ENCODE peak calls at places on chromosomes 2 and 18, in six cellular contexts. J is posterior cingulate gyrus, U is adipocyte, R is NCI-H2081, H is myocyte, M is GM19239. D is an unnamed sample.

GRCh38 chr18:24083550-24083949 is 55.3 kb upstream of the CABYR start:
- DNase-seq in J (no peak), U (no peak), H (no peak), R (no peak), M (no peak), D (no peak)

GRCh38 chr18:13455470-13455869 is 236.9 kb downstream of the LDLRAD4 start:
- DNase-seq in M (no peak), U (no peak), R (no peak), H (no peak), J (no peak), D (no peak)

GRCh38 chr18:68233043-68233442 is 481.9 kb downstream of the TMX3 start:
- DNase-seq in M (no peak), H (no peak), R (peak), J (no peak), U (no peak), D (no peak)

GRCh38 chr18:11872479-11873136 is 21.4 kb downstream of the CHMP1B start:
- DNase-seq in U (peak), R (no peak), M (no peak), H (peak), J (no peak), D (no peak)

GRCh38 chr2:138777996-138778395 is 2.2 kb downstream of the NXPH2 start:
- DNase-seq in H (peak), M (no peak), J (no peak), R (no peak), U (peak), D (no peak)

GRCh38 chr18:49431563-49431962 is 28.9 kb downstream of the DYM start:
- DNase-seq in M (no peak), U (no peak), J (no peak), H (peak), R (no peak), D (no peak)

GRCh38 chr2:199663157-199663556 is 187.8 kb downstream of the FTCDNL1 start:
- DNase-seq in M (no peak), H (no peak), U (no peak), R (no peak), J (no peak), D (no peak)

GRCh38 chr18:48351216-48352050 is 57.8 kb downstream of the ZBTB7C start:
- DNase-seq in H (no peak), M (no peak), U (no peak), R (no peak), J (no peak), D (no peak)

GRCh38 chr2:66494708-66495107 is 59.8 kb downstream of the MEIS1 start:
- DNase-seq in R (no peak), U (peak), H (peak), M (no peak), J (no peak), D (no peak)

GRCh38 chr2:165889158-165889557 is 64.4 kb downstream of the TTC21B start:
- DNase-seq in M (no peak), H (no peak), R (no peak), U (no peak), J (no peak), D (peak)

GRCh38 chr2:139366659-139367058 is 586.5 kb upstream of the NXPH2 start:
- DNase-seq in R (no peak), H (no peak), U (no peak), M (no peak), J (no peak), D (no peak)

GRCh38 chr2:24272161-24272802 is 88.1 kb downstream of the ITSN2 start:
- DNase-seq in M (no peak), J (no peak), U (no peak), H (no peak), R (no peak), D (no peak)

GRCh38 chr2:120453635-120453998 is 107.7 kb downstream of the INHBB start:
- DNase-seq in R (no peak), M (no peak), U (no peak), J (no peak), H (peak), D (no peak)

GRCh38 chr2:238868067-238868524 is 20.2 kb downstream of the TWIST2 start:
- DNase-seq in U (peak), R (no peak), M (no peak), H (no peak), J (no peak), D (no peak)